ENCODE peak calls at places on chromosomes 4 and X, in four cellular contexts. Q is WERI-Rb-1; V is CD4-positive, alpha-beta T cell; A is DND-41. H is an unnamed sample.

GRCh38 chr4:43456383-43456782 is 563.9 kb downstream of the GRXCR1 start:
- DNase-seq in Q (no peak), V (no peak), A (no peak), H (no peak)

GRCh38 chrX:96987228-96987627 is 103.5 kb downstream of the RPA4 start:
- DNase-seq in Q (no peak), V (no peak), A (no peak), H (no peak)

GRCh38 chr4:149441338-149441737 is 374.3 kb downstream of the IQCM start:
- DNase-seq in Q (no peak), V (no peak), A (no peak), H (no peak)

GRCh38 chr4:148445071-148445902 is 3.1 kb upstream of the NR3C2 start:
- DNase-seq in Q (peak; percentile 67), V (peak; percentile 72), A (no peak), H (peak; percentile 72)

GRCh38 chrX:145773006-145773405 is 44.6 kb upstream of the SLITRK2 start:
- DNase-seq in Q (no peak), V (no peak), A (no peak), H (no peak)

GRCh38 chr4:19227701-19228100 is 1024.0 kb upstream of the SLIT2 start:
- DNase-seq in Q (no peak), V (no peak), A (no peak), H (no peak)

GRCh38 chr4:84920591-84920990 is 45.9 kb downstream of the WDFY3 start:
- DNase-seq in Q (no peak), V (no peak), A (no peak), H (no peak)

GRCh38 chr4:173879286-173879908 is 349.4 kb upstream of the HAND2 start:
- DNase-seq in Q (no peak), V (no peak), A (no peak), H (no peak)

GRCh38 chr4:159386620-159387019 is 283.7 kb downstream of the RAPGEF2 start:
- DNase-seq in Q (no peak), V (no peak), A (no peak), H (no peak)

GRCh38 chrX:112053169-112053568 is 29.4 kb downstream of the TRPC5 start:
- DNase-seq in Q (no peak), V (no peak), A (no peak), H (no peak)

GRCh38 chr4:8278009-8278395 is 8.4 kb downstream of the HTRA3 start:
- DNase-seq in Q (no peak), V (no peak), A (no peak), H (no peak)

GRCh38 chr4:128347930-128348660 is 60.5 kb upstream of the PGRMC2 start:
- DNase-seq in Q (no peak), V (no peak), A (no peak), H (no peak)

GRCh38 chr4:176052744-176053143 is 12.9 kb upstream of the WDR17 start:
- DNase-seq in Q (no peak), V (no peak), A (no peak), H (no peak)

GRCh38 chr4:148067307-148067916 is 335.5 kb downstream of the ARHGAP10 start:
- DNase-seq in Q (no peak), V (no peak), A (no peak), H (no peak)

GRCh38 chr4:107825072-107825789 is 499 bp downstream of the SGMS2 start:
- DNase-seq in Q (peak; percentile 75), V (no peak), A (no peak), H (peak; percentile 14)

GRCh38 chrX:130103605-130104004 is 6.7 kb downstream of the ELF4 start:
- DNase-seq in Q (no peak), V (no peak), A (no peak), H (no peak)

GRCh38 chr4:122775987-122776836 is 43.7 kb downstream of the BBS12 start:
- DNase-seq in Q (no peak), V (no peak), A (no peak), H (no peak)

GRCh38 chr4:76897522-76898384 is at the start of gene SOWAHB:
- DNase-seq in Q (peak; percentile 33), V (peak; percentile 16), A (no peak), H (peak; percentile 33)

GRCh38 chrX:44915361-44915868 is 42.4 kb downstream of the KDM6A start:
- DNase-seq in Q (no peak), V (no peak), A (no peak), H (no peak)

GRCh38 chr4:169397762-169398161 is 127.0 kb upstream of the SH3RF1 start:
- DNase-seq in Q (no peak), V (no peak), A (no peak), H (no peak)

GRCh38 chr4:112516076-112516385 is at the start of gene NEUROG2:
- DNase-seq in Q (no peak), V (no peak), A (no peak), H (no peak)

GRCh38 chr4:112516401-112517066 is 554 bp upstream of the NEUROG2 start:
- DNase-seq in Q (peak; percentile 57), V (no peak), A (no peak), H (peak; percentile 37)

GRCh38 chr4:112515278-112516075 is 503 bp downstream of the NEUROG2 start:
- DNase-seq in Q (peak; percentile 32), V (no peak), A (no peak), H (peak; percentile 68)

GRCh38 chr4:112514079-112514448 is 1.9 kb downstream of the NEUROG2 start:
- DNase-seq in Q (no peak), V (no peak), A (no peak), H (peak; percentile 14)

DNA sequence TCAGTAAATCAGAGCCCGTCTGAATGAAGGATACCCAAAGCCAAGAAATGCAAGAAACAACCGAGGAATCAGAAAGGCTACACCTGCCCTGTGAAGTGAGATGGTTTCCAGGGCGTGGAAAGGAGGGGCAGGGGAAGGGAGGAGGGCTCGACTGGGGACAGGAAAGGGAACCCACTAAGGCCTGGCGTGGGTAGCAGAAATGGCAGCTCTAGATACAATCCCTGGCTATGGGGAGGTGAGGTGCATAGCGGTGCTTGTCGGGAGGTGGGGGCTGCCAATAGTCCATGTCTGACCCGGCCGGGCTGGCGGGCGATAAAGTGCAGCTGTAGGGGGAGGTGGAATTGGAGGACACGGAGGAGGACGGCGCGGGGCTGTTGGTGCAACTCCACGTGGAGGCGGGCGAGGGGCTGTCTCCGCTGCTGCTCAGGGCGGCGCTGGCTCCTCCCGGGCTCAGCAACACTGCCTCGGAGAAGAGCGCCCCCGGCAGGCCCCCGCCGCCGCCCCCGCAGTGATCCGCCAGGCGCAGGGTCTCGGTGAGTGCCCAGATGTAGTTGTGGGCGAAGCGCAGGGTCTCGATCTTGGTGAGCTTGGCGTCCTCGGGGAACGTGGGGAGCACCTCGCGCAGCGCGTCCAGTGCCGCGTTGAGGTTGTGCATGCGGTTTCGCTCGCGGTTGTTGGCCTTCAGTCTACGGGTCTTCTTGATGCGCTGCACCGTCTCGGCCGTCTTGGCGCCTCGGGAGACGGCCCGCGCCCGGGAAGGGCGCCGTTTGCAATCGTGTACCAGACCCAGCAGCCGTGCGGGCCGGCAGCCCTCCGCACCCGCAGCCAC is 1.3 kb downstream of the NEUROG2 start:
- DNase-seq in Q (peak; percentile 42), V (no peak), A (no peak), H (peak; percentile 22)
- TF ChIP-seq CTCF in Q (peak; percentile 39), V (no peak), A (no peak), H (no peak)

GRCh38 chrX:83260288-83260687 is 247.8 kb upstream of the POU3F4 start:
- DNase-seq in Q (peak; percentile 5), V (no peak), A (no peak), H (no peak)
- TF ChIP-seq CTCF in Q (peak; percentile 11), V (no peak), A (no peak), H (no peak)

DNA sequence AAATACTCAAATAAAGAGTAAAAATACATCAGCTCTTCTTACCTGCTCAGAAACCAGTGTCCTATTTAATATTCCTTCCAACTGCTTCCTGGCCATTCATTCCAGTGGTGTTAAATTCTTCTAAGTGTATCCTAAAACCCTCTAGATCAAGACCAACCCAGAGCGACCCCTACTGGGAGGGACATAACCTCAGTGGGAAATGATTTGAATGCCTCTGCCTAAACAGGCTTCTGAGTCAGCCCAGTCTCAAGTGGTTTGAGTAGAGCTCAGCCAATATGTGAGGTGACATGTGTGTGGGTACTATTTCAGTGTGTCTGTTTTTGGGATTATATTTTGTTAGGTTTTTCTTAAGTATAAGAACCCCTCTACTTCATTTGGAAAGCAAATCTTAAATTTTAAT is 133.6 kb upstream of the ARHGEF9 start:
- DNase-seq in Q (peak; percentile 67), V (no peak), A (no peak), H (no peak)
- TF ChIP-seq CTCF in Q (peak; percentile 50), V (no peak), A (no peak), H (no peak)

GRCh38 chrX:85930099-85930498 is 117.3 kb downstream of the CHM start:
- DNase-seq in Q (no peak), V (no peak), A (no peak), H (no peak)
- TF ChIP-seq CTCF in Q (no peak), V (no peak), A (no peak), H (no peak)

H was measured in activated CD8-positive, alpha-beta T cell treated with anti-CD3 and anti-CD28 coated beads for 36 hours.